ENCODE peak calls at places on chromosomes 16 and 17, in four cellular contexts. One of them, this sample, is unnamed.

GRCh38 chr17:6657633-6658287 is 6.2 kb downstream of the C17orf100 start:
- DNase-seq in K562: no peak
- DNase-seq in HepG2: no peak
- DNase-seq in HEK293T: no peak
- DNase-seq in this sample: no peak

GRCh38 chr17:66941773-66942452 is 22.6 kb upstream of the CACNG4 start:
- DNase-seq in HepG2: no peak
- DNase-seq in K562: no peak
- DNase-seq in HEK293T: no peak
- DNase-seq in this sample: no peak

GRCh38 chr16:19375561-19376158 is 42.0 kb upstream of the TMC5 start:
- DNase-seq in HEK293T: peak
- DNase-seq in K562: peak
- DNase-seq in HepG2: peak
- DNase-seq in this sample: peak

GRCh38 chr17:62093188-62094155 is 28.4 kb upstream of the MED13 start:
- DNase-seq in HEK293T: no peak
- DNase-seq in K562: peak
- DNase-seq in HepG2: peak
- DNase-seq in this sample: no peak

GRCh38 chr17:72444517-72445054 is 323.8 kb downstream of the SOX9 start:
- DNase-seq in HEK293T: no peak
- DNase-seq in HepG2: no peak
- DNase-seq in K562: no peak
- DNase-seq in this sample: no peak

GRCh38 chr16:54957403-54957802 is 26.7 kb downstream of the IRX5 start:
- DNase-seq in HepG2: peak
- DNase-seq in K562: peak
- DNase-seq in HEK293T: peak
- DNase-seq in this sample: peak

GRCh38 chr16:67926181-67926742 is 5.4 kb downstream of the CTRL start:
- DNase-seq in HepG2: no peak
- DNase-seq in HEK293T: peak
- DNase-seq in K562: no peak
- DNase-seq in this sample: peak

GRCh38 chr16:83552193-83552592 is 255.6 kb upstream of the HSBP1 start:
- DNase-seq in HEK293T: no peak
- DNase-seq in K562: no peak
- DNase-seq in HepG2: no peak
- DNase-seq in this sample: no peak

GRCh38 chr16:84514295-84514873 is 9.9 kb upstream of the MEAK7 start:
- DNase-seq in K562: no peak
- DNase-seq in HepG2: no peak
- DNase-seq in HEK293T: no peak
- DNase-seq in this sample: no peak

GRCh38 chr17:50534222-50534978 is 1.9 kb downstream of the EPN3 start:
- DNase-seq in HepG2: no peak
- DNase-seq in HEK293T: no peak
- DNase-seq in K562: peak
- DNase-seq in this sample: peak

GRCh38 chr16:87062569-87063442 is 254.4 kb downstream of the C16orf95 start:
- DNase-seq in HepG2: peak
- DNase-seq in HEK293T: peak
- DNase-seq in K562: peak
- DNase-seq in this sample: peak

GRCh38 chr17:17710355-17710727 is 29.1 kb downstream of the RAI1 start:
- DNase-seq in HepG2: no peak
- DNase-seq in HEK293T: no peak
- DNase-seq in K562: no peak
- DNase-seq in this sample: no peak

GRCh38 chr17:67481808-67482207 is 104.7 kb downstream of the PITPNC1 start:
- DNase-seq in HepG2: no peak
- DNase-seq in K562: no peak
- DNase-seq in HEK293T: no peak
- DNase-seq in this sample: no peak

GRCh38 chr16:81575307-81575706 is 130.7 kb downstream of the CMIP start:
- DNase-seq in HepG2: peak
- DNase-seq in K562: no peak
- DNase-seq in HEK293T: no peak
- DNase-seq in this sample: no peak

GRCh38 chr17:79176792-79177601 is 102.4 kb downstream of the ENGASE start:
- DNase-seq in HEK293T: no peak
- DNase-seq in HepG2: no peak
- DNase-seq in K562: no peak
- DNase-seq in this sample: no peak

GRCh38 chr17:27502526-27503324 is 46.5 kb downstream of the KSR1 start:
- DNase-seq in K562: no peak
- DNase-seq in HepG2: no peak
- DNase-seq in HEK293T: no peak
- DNase-seq in this sample: no peak

GRCh38 chr16:54402270-54402669 is 115.7 kb upstream of the IRX3 start:
- DNase-seq in HEK293T: no peak
- DNase-seq in HepG2: no peak
- DNase-seq in K562: no peak
- DNase-seq in this sample: no peak

GRCh38 chr16:27920391-27920891 is 143.1 kb downstream of the GSG1L start:
- DNase-seq in HEK293T: peak
- DNase-seq in K562: peak
- DNase-seq in HepG2: peak
- DNase-seq in this sample: peak

GRCh38 chr17:76772842-76773521 is 35.1 kb downstream of the MFSD11 start:
- DNase-seq in HEK293T: no peak
- DNase-seq in HepG2: peak
- DNase-seq in K562: peak
- DNase-seq in this sample: no peak

GRCh38 chr16:10280262-10281170 is 98.3 kb upstream of the GRIN2A start:
- DNase-seq in HEK293T: no peak
- DNase-seq in HepG2: no peak
- DNase-seq in K562: no peak
- DNase-seq in this sample: no peak

GRCh38 chr17:5508855-5509254 is 22.5 kb downstream of the MIS12 start:
- DNase-seq in K562: no peak
- DNase-seq in HEK293T: no peak
- DNase-seq in HepG2: peak
- DNase-seq in this sample: peak

GRCh38 chr16:78212674-78213073 is 113.2 kb downstream of the WWOX start:
- DNase-seq in K562: no peak
- DNase-seq in HEK293T: no peak
- DNase-seq in HepG2: no peak
- DNase-seq in this sample: no peak

GRCh38 chr16:75591001-75591852 is 25.0 kb downstream of the GABARAPL2 start:
- DNase-seq in K562: peak
- DNase-seq in HepG2: no peak
- DNase-seq in HEK293T: peak
- DNase-seq in this sample: no peak

GRCh38 chr16:4610011-4611005 is 4.4 kb downstream of the UBALD1 start:
- DNase-seq in K562: no peak
- DNase-seq in HEK293T: no peak
- DNase-seq in HepG2: no peak
- DNase-seq in this sample: no peak

GRCh38 chr16:65284583-65284982 is 162.7 kb upstream of the CDH11 start:
- DNase-seq in HepG2: no peak
- DNase-seq in K562: no peak
- DNase-seq in HEK293T: no peak
- DNase-seq in this sample: no peak

GRCh38 chr16:52283018-52283417 is 263.9 kb downstream of the TOX3 start:
- DNase-seq in HepG2: no peak
- DNase-seq in HEK293T: no peak
- DNase-seq in K562: no peak
- DNase-seq in this sample: no peak

GRCh38 chr17:81165246-81166032 is at the start of gene PVALEF:
- DNase-seq in HEK293T: peak
- DNase-seq in HepG2: peak
- DNase-seq in K562: no peak
- DNase-seq in this sample: peak

GRCh38 chr17:58802188-58802587 is 46.5 kb downstream of the PPM1E start:
- DNase-seq in HepG2: no peak
- DNase-seq in K562: no peak
- DNase-seq in HEK293T: no peak
- DNase-seq in this sample: no peak

GRCh38 chr17:80851277-80851925 is 140.2 kb upstream of the CHMP6 start:
- DNase-seq in HEK293T: no peak
- DNase-seq in K562: no peak
- DNase-seq in HepG2: no peak
- DNase-seq in this sample: no peak

GRCh38 chr16:65534121-65534528 is 412.3 kb upstream of the CDH11 start:
- DNase-seq in HEK293T: no peak
- DNase-seq in K562: no peak
- DNase-seq in HepG2: no peak
- DNase-seq in this sample: no peak

GRCh38 chr17:59110973-59111372 is 4.3 kb upstream of the TRIM37 start:
- DNase-seq in HEK293T: no peak
- DNase-seq in K562: no peak
- DNase-seq in HepG2: no peak
- DNase-seq in this sample: no peak

GRCh38 chr17:37361543-37361942 is 14.2 kb upstream of the C17orf78 start:
- DNase-seq in HepG2: no peak
- DNase-seq in HEK293T: no peak
- DNase-seq in K562: no peak
- DNase-seq in this sample: no peak

GRCh38 chr16:66269631-66270332 is 96.7 kb upstream of the CDH5 start:
- DNase-seq in HepG2: no peak
- DNase-seq in HEK293T: no peak
- DNase-seq in K562: no peak
- DNase-seq in this sample: no peak

GRCh38 chr17:21394265-21394664 is 18.1 kb downstream of the KCNJ12 start:
- DNase-seq in HEK293T: no peak
- DNase-seq in K562: no peak
- DNase-seq in HepG2: no peak
- DNase-seq in this sample: no peak

GRCh38 chr17:75130632-75131277 is 787 bp downstream of the NT5C start:
- DNase-seq in HEK293T: peak
- DNase-seq in K562: peak
- DNase-seq in HepG2: peak
- DNase-seq in this sample: peak

GRCh38 chr17:55420067-55420775 is 1.4 kb downstream of the MMD start:
- DNase-seq in HepG2: no peak
- DNase-seq in HEK293T: no peak
- DNase-seq in K562: peak
- DNase-seq in this sample: no peak

GRCh38 chr17:7004398-7005253 is 7.8 kb upstream of the RNASEK start:
- DNase-seq in K562: peak
- DNase-seq in HepG2: peak
- DNase-seq in HEK293T: peak
- DNase-seq in this sample: no peak

GRCh38 chr17:56499799-56500388 is 93.6 kb upstream of the NOG start:
- DNase-seq in HEK293T: peak
- DNase-seq in HepG2: peak
- DNase-seq in K562: peak
- DNase-seq in this sample: no peak

GRCh38 chr16:49513040-49513439 is 139.4 kb downstream of the C16orf78 start:
- DNase-seq in K562: peak
- DNase-seq in HepG2: no peak
- DNase-seq in HEK293T: peak
- DNase-seq in this sample: peak

GRCh38 chr17:1762906-1763829 is 1.3 kb downstream of the SERPINF1 start:
- DNase-seq in HEK293T: no peak
- DNase-seq in HepG2: peak
- DNase-seq in K562: peak
- DNase-seq in this sample: no peak
- TF ChIP-seq ELF4 in HEK293T: no peak
- TF ChIP-seq ELF4 in HepG2: no peak
- TF ChIP-seq ELF4 in K562: no peak
- TF ChIP-seq ELF4 in this sample: no peak

GRCh38 chr16:59432934-59433333 is 698.8 kb upstream of the GOT2 start:
- DNase-seq in K562: no peak
- DNase-seq in HEK293T: no peak
- DNase-seq in HepG2: no peak
- DNase-seq in this sample: no peak
- TF ChIP-seq ELF4 in K562: no peak
- TF ChIP-seq ELF4 in HEK293T: no peak
- TF ChIP-seq ELF4 in HepG2: no peak
- TF ChIP-seq ELF4 in this sample: no peak

GRCh38 chr16:88616736-88617135 is 21.6 kb upstream of the IL17C start:
- DNase-seq in HEK293T: no peak
- DNase-seq in K562: no peak
- DNase-seq in HepG2: no peak
- DNase-seq in this sample: no peak

GRCh38 chr16:88617268-88618031 is 20.9 kb upstream of the IL17C start:
- DNase-seq in HepG2: no peak
- DNase-seq in HEK293T: peak
- DNase-seq in K562: peak
- DNase-seq in this sample: no peak

GRCh38 chr16:88619859-88620655 is 18.3 kb upstream of the IL17C start:
- DNase-seq in K562: no peak
- DNase-seq in HEK293T: no peak
- DNase-seq in HepG2: no peak
- DNase-seq in this sample: no peak

GRCh38 chr16:88618956-88619667 is 19.3 kb upstream of the IL17C start:
- DNase-seq in K562: no peak
- DNase-seq in HEK293T: no peak
- DNase-seq in HepG2: no peak
- DNase-seq in this sample: no peak

GRCh38 chr16:88618182-88618955 is 20.0 kb upstream of the IL17C start:
- DNase-seq in K562: peak
- DNase-seq in HEK293T: no peak
- DNase-seq in HepG2: peak
- DNase-seq in this sample: no peak
- TF ChIP-seq ELF4 in K562: no peak
- TF ChIP-seq ELF4 in HEK293T: no peak
- TF ChIP-seq ELF4 in HepG2: no peak
- TF ChIP-seq ELF4 in this sample: no peak

GRCh38 chr16:21104124-21104860 is 46.4 kb downstream of the DNAH3 start:
- DNase-seq in HEK293T: no peak
- DNase-seq in HepG2: no peak
- DNase-seq in K562: no peak
- DNase-seq in this sample: no peak
- TF ChIP-seq ELF4 in HEK293T: no peak
- TF ChIP-seq ELF4 in HepG2: no peak
- TF ChIP-seq ELF4 in K562: no peak
- TF ChIP-seq ELF4 in this sample: no peak

GRCh38 chr16:86060381-86061317 is 161.7 kb downstream of the IRF8 start:
- DNase-seq in HepG2: no peak
- DNase-seq in HEK293T: no peak
- DNase-seq in K562: no peak
- DNase-seq in this sample: no peak
- TF ChIP-seq ELF4 in HepG2: no peak
- TF ChIP-seq ELF4 in HEK293T: no peak
- TF ChIP-seq ELF4 in K562: no peak
- TF ChIP-seq ELF4 in this sample: no peak

GRCh38 chr17:4161179-4161559 is 18.2 kb downstream of the CYB5D2 start:
- DNase-seq in HEK293T: peak
- DNase-seq in HepG2: peak
- DNase-seq in K562: peak
- DNase-seq in this sample: peak
- TF ChIP-seq ELF4 in HEK293T: no peak
- TF ChIP-seq ELF4 in HepG2: no peak
- TF ChIP-seq ELF4 in K562: no peak
- TF ChIP-seq ELF4 in this sample: no peak

This sample was measured in WTC11.